ENCODE peak calls at places on chromosomes 12 and 14, in seven cellular contexts. One of them, this sample, is unnamed.

GRCh38 chr12:12534975-12535374 is 27.7 kb downstream of the DUSP16 start:
- DNase-seq in fibroblast of villous mesenchyme: no peak
- DNase-seq in endothelial cell of umbilical vein: no peak
- DNase-seq in cardiac muscle cell: no peak
- DNase-seq in stomach: no peak
- DNase-seq in iris pigment epithelial cell: no peak
- DNase-seq in LoVo: no peak
- DNase-seq in this sample: no peak

GRCh38 chr14:97625512-97625911 is 828.3 kb downstream of the VRK1 start:
- DNase-seq in LoVo: no peak
- DNase-seq in iris pigment epithelial cell: no peak
- DNase-seq in endothelial cell of umbilical vein: no peak
- DNase-seq in stomach: no peak
- DNase-seq in cardiac muscle cell: no peak
- DNase-seq in fibroblast of villous mesenchyme: no peak
- DNase-seq in this sample: no peak

GRCh38 chr12:119669744-119670472 is 2.0 kb downstream of the PRKAB1 start:
- DNase-seq in iris pigment epithelial cell: no peak
- DNase-seq in fibroblast of villous mesenchyme: no peak
- DNase-seq in LoVo: peak
- DNase-seq in cardiac muscle cell: no peak
- DNase-seq in stomach: peak
- DNase-seq in endothelial cell of umbilical vein: peak
- DNase-seq in this sample: no peak

GRCh38 chr14:50943261-50943942 is 881 bp downstream of the PYGL start:
- DNase-seq in LoVo: peak
- DNase-seq in cardiac muscle cell: peak
- DNase-seq in stomach: peak
- DNase-seq in endothelial cell of umbilical vein: peak
- DNase-seq in fibroblast of villous mesenchyme: peak
- DNase-seq in iris pigment epithelial cell: no peak
- DNase-seq in this sample: peak

GRCh38 chr14:74491952-74492351 is 1.2 kb downstream of the NPC2 start:
- DNase-seq in endothelial cell of umbilical vein: peak
- DNase-seq in iris pigment epithelial cell: peak
- DNase-seq in stomach: no peak
- DNase-seq in cardiac muscle cell: peak
- DNase-seq in LoVo: peak
- DNase-seq in fibroblast of villous mesenchyme: peak
- DNase-seq in this sample: peak

GRCh38 chr14:48709277-48709785 is 876.8 kb downstream of the RPS29 start:
- DNase-seq in stomach: no peak
- DNase-seq in LoVo: no peak
- DNase-seq in iris pigment epithelial cell: no peak
- DNase-seq in fibroblast of villous mesenchyme: no peak
- DNase-seq in endothelial cell of umbilical vein: no peak
- DNase-seq in cardiac muscle cell: no peak
- DNase-seq in this sample: no peak

GRCh38 chr12:107091381-107091780 is 2.0 kb downstream of the CRY1 start:
- DNase-seq in cardiac muscle cell: peak
- DNase-seq in iris pigment epithelial cell: peak
- DNase-seq in LoVo: peak
- DNase-seq in fibroblast of villous mesenchyme: peak
- DNase-seq in endothelial cell of umbilical vein: peak
- DNase-seq in stomach: no peak
- DNase-seq in this sample: no peak

GRCh38 chr14:89374908-89375307 is 42.1 kb downstream of the FOXN3 start:
- DNase-seq in LoVo: no peak
- DNase-seq in cardiac muscle cell: no peak
- DNase-seq in iris pigment epithelial cell: no peak
- DNase-seq in stomach: no peak
- DNase-seq in fibroblast of villous mesenchyme: no peak
- DNase-seq in endothelial cell of umbilical vein: no peak
- DNase-seq in this sample: no peak

GRCh38 chr12:103930787-103931536 is 752 bp downstream of the HSP90B1 start:
- DNase-seq in iris pigment epithelial cell: peak
- DNase-seq in fibroblast of villous mesenchyme: peak
- DNase-seq in LoVo: no peak
- DNase-seq in stomach: peak
- DNase-seq in cardiac muscle cell: peak
- DNase-seq in endothelial cell of umbilical vein: peak
- DNase-seq in this sample: peak

GRCh38 chr12:88946377-88946997 is 366.2 kb upstream of the KITLG start:
- DNase-seq in fibroblast of villous mesenchyme: peak
- DNase-seq in iris pigment epithelial cell: peak
- DNase-seq in stomach: no peak
- DNase-seq in endothelial cell of umbilical vein: peak
- DNase-seq in cardiac muscle cell: peak
- DNase-seq in LoVo: peak
- DNase-seq in this sample: no peak

GRCh38 chr14:21098892-21099595 is 589 bp upstream of the ZNF219 start:
- DNase-seq in cardiac muscle cell: no peak
- DNase-seq in endothelial cell of umbilical vein: no peak
- DNase-seq in iris pigment epithelial cell: no peak
- DNase-seq in fibroblast of villous mesenchyme: no peak
- DNase-seq in LoVo: peak
- DNase-seq in stomach: no peak
- DNase-seq in this sample: peak